ENCODE peak calls at places on chromosome 21, in four cellular contexts. One of them, this sample, is unnamed.

GRCh38 chr21:43699933-43700599 is 18.9 kb upstream of the PDXK start:
- DNase-seq in astrocyte: no peak
- DNase-seq in right lobe of liver: no peak
- DNase-seq in ovary: no peak
- DNase-seq in this sample: no peak

GRCh38 chr21:16241500-16241963 is 511.8 kb downstream of the USP25 start:
- DNase-seq in astrocyte: no peak
- DNase-seq in right lobe of liver: no peak
- DNase-seq in ovary: no peak
- DNase-seq in this sample: no peak

GRCh38 chr21:39079617-39080016 is 103.6 kb downstream of the PSMG1 start:
- DNase-seq in astrocyte: peak; percentile 21
- DNase-seq in right lobe of liver: peak; percentile 87
- DNase-seq in ovary: no peak
- DNase-seq in this sample: peak; percentile 70

GRCh38 chr21:31326478-31327247 is 17.4 kb downstream of the TIAM1 start:
- DNase-seq in astrocyte: peak; percentile 45
- DNase-seq in right lobe of liver: no peak
- DNase-seq in ovary: no peak
- DNase-seq in this sample: no peak

GRCh38 chr21:38714998-38715397 is 90.7 kb upstream of the ETS2 start:
- DNase-seq in astrocyte: peak; percentile 6
- DNase-seq in right lobe of liver: no peak
- DNase-seq in ovary: no peak
- DNase-seq in this sample: no peak

GRCh38 chr21:26027696-26028095 is 142.9 kb downstream of the APP start:
- DNase-seq in astrocyte: no peak
- DNase-seq in right lobe of liver: no peak
- DNase-seq in ovary: no peak
- DNase-seq in this sample: no peak

GRCh38 chr21:36630485-36631206 is 68.3 kb upstream of the SIM2 start:
- DNase-seq in astrocyte: no peak
- DNase-seq in right lobe of liver: no peak
- DNase-seq in ovary: no peak
- DNase-seq in this sample: peak; percentile 26

GRCh38 chr21:24840287-24840686 is 767.0 kb downstream of the MRPL39 start:
- DNase-seq in astrocyte: no peak
- DNase-seq in right lobe of liver: no peak
- DNase-seq in ovary: no peak
- DNase-seq in this sample: no peak

GRCh38 chr21:14675774-14676530 is 129.8 kb upstream of the SAMSN1 start:
- DNase-seq in astrocyte: no peak
- DNase-seq in right lobe of liver: no peak
- DNase-seq in ovary: no peak
- DNase-seq in this sample: no peak

GRCh38 chr21:34702341-34702807 is 33.6 kb downstream of the CLIC6 start:
- DNase-seq in astrocyte: peak; percentile 80
- DNase-seq in right lobe of liver: no peak
- DNase-seq in ovary: no peak
- DNase-seq in this sample: no peak

GRCh38 chr21:44281801-44282200 is 3.9 kb upstream of the AIRE start:
- DNase-seq in astrocyte: no peak
- DNase-seq in right lobe of liver: peak; percentile 36
- DNase-seq in ovary: no peak
- DNase-seq in this sample: no peak

GRCh38 chr21:43767980-43768867 is 7.9 kb downstream of the CSTB start:
- DNase-seq in astrocyte: peak; percentile 87
- DNase-seq in right lobe of liver: no peak
- DNase-seq in ovary: peak; percentile 54
- DNase-seq in this sample: no peak

GRCh38 chr21:18991846-18992245 is 588.3 kb upstream of the TMPRSS15 start:
- DNase-seq in astrocyte: no peak
- DNase-seq in right lobe of liver: no peak
- DNase-seq in ovary: no peak
- DNase-seq in this sample: no peak

GRCh38 chr21:16186742-16187141 is 457.0 kb downstream of the USP25 start:
- DNase-seq in astrocyte: peak; percentile 38
- DNase-seq in right lobe of liver: no peak
- DNase-seq in ovary: no peak
- DNase-seq in this sample: no peak

GRCh38 chr21:39161064-39161463 is 22.2 kb downstream of the PSMG1 start:
- DNase-seq in astrocyte: no peak
- DNase-seq in right lobe of liver: no peak
- DNase-seq in ovary: no peak
- DNase-seq in this sample: no peak

GRCh38 chr21:34726627-34727337 is 58.0 kb downstream of the CLIC6 start:
- DNase-seq in astrocyte: peak; percentile 55
- DNase-seq in right lobe of liver: no peak
- DNase-seq in ovary: no peak
- DNase-seq in this sample: no peak

GRCh38 chr21:34189506-34189905 is 116.1 kb downstream of the MRPS6 start:
- DNase-seq in astrocyte: no peak
- DNase-seq in right lobe of liver: no peak
- DNase-seq in ovary: no peak
- DNase-seq in this sample: no peak

GRCh38 chr21:43864313-43864805 is 664 bp upstream of the AGPAT3 start:
- DNase-seq in astrocyte: no peak
- DNase-seq in right lobe of liver: peak; percentile 74
- DNase-seq in ovary: peak; percentile 33
- DNase-seq in this sample: peak; percentile 53

GRCh38 chr21:18499761-18500376 is 96.3 kb upstream of the TMPRSS15 start:
- DNase-seq in astrocyte: peak; percentile 16
- DNase-seq in right lobe of liver: no peak
- DNase-seq in ovary: no peak
- DNase-seq in this sample: peak; percentile 12

GRCh38 chr21:35953570-35953969 is 106.8 kb downstream of the SETD4 start:
- DNase-seq in astrocyte: peak; percentile 15
- DNase-seq in right lobe of liver: no peak
- DNase-seq in ovary: no peak
- DNase-seq in this sample: no peak

GRCh38 chr21:42163511-42163863 is 55.5 kb upstream of the ABCG1 start:
- DNase-seq in astrocyte: no peak
- DNase-seq in right lobe of liver: no peak
- DNase-seq in ovary: no peak
- DNase-seq in this sample: no peak
- H3K27me3 ChIP-seq in astrocyte: peaks cover 4% of the 10 kb centered on the region
- H3K27me3 ChIP-seq in right lobe of liver: no peaks in the 10 kb centered on the region
- H3K27me3 ChIP-seq in ovary: no peaks in the 10 kb centered on the region
- H3K27me3 ChIP-seq in this sample: peaks cover 9% of the 10 kb centered on the region

GRCh38 chr21:42112857-42113256 is 41.7 kb downstream of the UMODL1 start:
- DNase-seq in astrocyte: peak; percentile 23
- DNase-seq in right lobe of liver: no peak
- DNase-seq in ovary: no peak
- DNase-seq in this sample: no peak

GRCh38 chr21:42114646-42115045 is 43.5 kb downstream of the UMODL1 start:
- DNase-seq in astrocyte: no peak
- DNase-seq in right lobe of liver: peak; percentile 20
- DNase-seq in ovary: no peak
- DNase-seq in this sample: no peak

GRCh38 chr21:42115136-42115683 is 44.1 kb downstream of the UMODL1 start:
- DNase-seq in astrocyte: no peak
- DNase-seq in right lobe of liver: no peak
- DNase-seq in ovary: no peak
- DNase-seq in this sample: no peak

GRCh38 chr21:42112223-42112622 is 41.1 kb downstream of the UMODL1 start:
- DNase-seq in astrocyte: no peak
- DNase-seq in right lobe of liver: no peak
- DNase-seq in ovary: no peak
- DNase-seq in this sample: no peak

GRCh38 chr21:42113926-42114409 is 42.9 kb downstream of the UMODL1 start:
- DNase-seq in astrocyte: no peak
- DNase-seq in right lobe of liver: no peak
- DNase-seq in ovary: no peak
- DNase-seq in this sample: no peak
- TF ChIP-seq CTCF in astrocyte: no peak
- TF ChIP-seq CTCF in right lobe of liver: peak; percentile 44
- TF ChIP-seq CTCF in ovary: no peak
- TF ChIP-seq CTCF in this sample: peak; percentile 16

DNA sequence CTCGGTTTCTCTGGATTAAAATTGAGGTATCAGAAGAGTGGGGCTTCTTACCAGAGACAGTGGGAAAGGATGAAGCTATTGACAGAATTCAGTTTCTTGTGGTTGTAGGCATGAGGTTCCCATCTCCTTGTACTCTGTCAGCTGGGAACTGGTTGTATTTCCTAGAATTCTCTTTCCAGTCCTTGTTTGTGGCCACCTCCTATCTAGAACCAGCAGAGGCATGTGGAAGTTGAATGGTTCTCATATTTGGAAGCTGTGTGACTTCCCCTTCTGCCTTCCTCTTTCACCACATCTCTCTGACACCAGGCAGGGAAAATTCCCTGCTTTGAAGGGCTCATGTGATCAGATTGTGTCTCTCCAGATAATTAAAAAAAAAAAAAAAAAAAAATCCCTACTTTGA is 457.7 kb upstream of the ADAMTS5 start:
- DNase-seq in astrocyte: peak; percentile 9
- DNase-seq in right lobe of liver: no peak
- DNase-seq in ovary: no peak
- DNase-seq in this sample: no peak
- H3K4me3 ChIP-seq in astrocyte: no peak overlapping the region
- H3K4me3 ChIP-seq in right lobe of liver: no peak overlapping the region
- H3K4me3 ChIP-seq in ovary: no peak overlapping the region
- H3K4me3 ChIP-seq in this sample: no peak overlapping the region

GRCh38 chr21:41337515-41337914 is 20.9 kb downstream of the FAM3B start:
- DNase-seq in astrocyte: no peak
- DNase-seq in right lobe of liver: no peak
- DNase-seq in ovary: no peak
- DNase-seq in this sample: no peak
- H3K27me3 ChIP-seq in astrocyte: no peaks in the 10 kb centered on the region
- H3K27me3 ChIP-seq in right lobe of liver: no peaks in the 10 kb centered on the region
- H3K27me3 ChIP-seq in ovary: no peaks in the 10 kb centered on the region
- H3K27me3 ChIP-seq in this sample: peaks cover 24% of the 10 kb centered on the region

DNA sequence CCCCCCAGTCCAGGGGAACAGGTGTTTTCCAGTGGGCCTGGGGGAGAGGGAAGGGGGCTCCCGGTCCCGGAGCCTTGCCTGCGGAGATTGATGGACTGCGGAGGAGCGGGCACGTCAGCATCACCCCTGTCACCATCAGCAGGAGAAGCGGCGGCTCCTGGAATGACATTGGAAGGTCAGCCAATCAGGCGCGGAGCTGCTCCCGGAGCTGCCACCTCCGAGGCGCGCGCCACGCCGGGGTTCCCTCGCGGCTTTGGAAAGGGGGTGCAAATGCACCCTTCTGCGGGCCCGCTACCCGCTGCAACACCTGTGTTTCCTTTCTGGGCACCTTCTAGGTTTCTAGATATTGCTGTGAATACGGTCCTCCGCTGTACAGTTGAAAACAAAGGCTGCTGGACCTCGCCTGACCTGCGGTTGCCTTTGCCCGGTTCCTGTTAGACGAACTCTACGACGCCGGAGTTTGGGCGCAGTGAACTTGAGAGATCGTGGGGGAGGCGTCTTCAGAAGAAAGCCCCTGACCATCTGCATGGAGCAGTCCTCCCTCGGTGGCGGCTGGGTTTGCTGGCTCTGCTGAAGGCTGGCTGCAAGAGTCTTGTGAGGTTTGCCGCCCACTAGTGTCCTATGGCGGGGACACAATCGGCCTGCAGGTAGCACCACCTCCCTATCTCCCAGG is 5.3 kb downstream of the DSCAM start:
- DNase-seq in astrocyte: peak; percentile 20
- DNase-seq in right lobe of liver: peak; percentile 77
- DNase-seq in ovary: no peak
- DNase-seq in this sample: peak; percentile 33
- TF ChIP-seq CTCF in astrocyte: peak; percentile 20
- TF ChIP-seq CTCF in right lobe of liver: peak; percentile 61
- TF ChIP-seq CTCF in ovary: no peak
- TF ChIP-seq CTCF in this sample: peak; percentile 62

GRCh38 chr21:45984584-45985095 is 3.1 kb downstream of the COL6A1 start:
- DNase-seq in astrocyte: no peak
- DNase-seq in right lobe of liver: no peak
- DNase-seq in ovary: no peak
- DNase-seq in this sample: no peak

GRCh38 chr21:45985471-45986315 is 4.1 kb downstream of the COL6A1 start:
- DNase-seq in astrocyte: no peak
- DNase-seq in right lobe of liver: peak; percentile 52
- DNase-seq in ovary: peak; percentile 13
- DNase-seq in this sample: peak; percentile 17

GRCh38 chr21:45982758-45983731 is 1.5 kb downstream of the COL6A1 start:
- DNase-seq in astrocyte: no peak
- DNase-seq in right lobe of liver: peak; percentile 55
- DNase-seq in ovary: peak; percentile 34
- DNase-seq in this sample: peak; percentile 19

GRCh38 chr21:45982256-45982757 is 737 bp downstream of the COL6A1 start:
- DNase-seq in astrocyte: no peak
- DNase-seq in right lobe of liver: no peak
- DNase-seq in ovary: no peak
- DNase-seq in this sample: no peak

DNA sequence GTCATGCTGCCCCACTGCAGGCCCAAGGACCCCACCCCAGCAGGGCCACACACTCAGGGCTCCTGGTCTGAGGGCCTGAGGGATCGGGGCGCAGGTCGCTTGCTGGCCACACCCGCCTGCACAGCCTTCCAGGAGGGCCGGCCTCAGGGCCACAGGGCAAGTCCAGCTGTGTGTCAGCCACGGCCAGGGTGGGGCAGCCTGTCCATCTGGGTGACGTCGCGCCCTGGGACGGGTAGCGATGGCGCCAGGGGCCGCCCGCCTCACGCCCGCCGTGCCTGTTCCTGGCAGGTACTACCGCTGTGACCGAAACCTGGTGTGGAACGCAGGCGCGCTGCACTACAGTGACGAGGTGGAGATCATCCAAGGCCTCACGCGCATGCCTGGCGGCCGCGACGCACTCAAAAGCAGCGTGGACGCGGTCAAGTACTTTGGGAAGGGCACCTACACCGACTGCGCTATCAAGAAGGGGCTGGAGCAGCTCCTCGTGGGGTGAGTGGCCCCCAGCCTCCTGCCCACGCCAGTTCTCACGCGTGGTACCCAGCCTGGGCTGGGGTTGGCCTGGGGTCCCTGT is 2.5 kb downstream of the COL6A1 start:
- DNase-seq in astrocyte: no peak
- DNase-seq in right lobe of liver: peak; percentile 57
- DNase-seq in ovary: peak; percentile 60
- DNase-seq in this sample: peak; percentile 68
- H3K4me3 ChIP-seq in astrocyte: peak overlapping the region; percentile 90
- H3K4me3 ChIP-seq in right lobe of liver: no peak overlapping the region
- H3K4me3 ChIP-seq in ovary: peak overlapping the region; percentile 99
- H3K4me3 ChIP-seq in this sample: peak overlapping the region; percentile 99

DNA sequence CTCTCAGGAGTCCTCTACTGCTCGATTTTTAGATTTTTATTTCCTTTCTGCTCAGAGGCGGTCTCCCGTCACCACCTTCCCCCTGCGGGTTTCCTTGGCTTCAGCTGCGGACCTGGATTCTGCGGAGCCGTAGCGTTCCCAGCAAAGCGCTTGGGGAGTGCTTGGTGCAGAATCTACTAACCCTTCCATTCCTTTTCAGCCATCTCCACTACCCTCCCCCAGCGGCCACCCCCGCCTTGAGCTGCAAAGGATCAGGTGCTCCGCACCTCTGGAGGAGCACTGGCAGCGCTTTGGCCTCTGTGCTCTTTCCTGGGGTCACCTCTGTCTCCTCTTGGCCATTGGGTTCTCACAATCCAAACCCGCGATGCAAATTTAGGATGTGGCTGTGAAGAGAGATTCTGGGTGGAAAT is 3.8 kb downstream of the OLIG2 start:
- DNase-seq in astrocyte: no peak
- DNase-seq in right lobe of liver: no peak
- DNase-seq in ovary: no peak
- DNase-seq in this sample: no peak
- H3K27me3 ChIP-seq in astrocyte: peaks cover 93% of the 10 kb centered on the region
- H3K27me3 ChIP-seq in right lobe of liver: peaks cover 5% of the 10 kb centered on the region
- H3K27me3 ChIP-seq in ovary: peaks cover 3% of the 10 kb centered on the region
- H3K27me3 ChIP-seq in this sample: peaks cover 100% of the 10 kb centered on the region

GRCh38 chr21:46110499-46111192 is 12.7 kb downstream of the COL6A2 start:
- DNase-seq in astrocyte: no peak
- DNase-seq in right lobe of liver: peak; percentile 54
- DNase-seq in ovary: peak; percentile 68
- DNase-seq in this sample: peak; percentile 79
- TF ChIP-seq CTCF in astrocyte: no peak
- TF ChIP-seq CTCF in right lobe of liver: no peak
- TF ChIP-seq CTCF in ovary: no peak
- TF ChIP-seq CTCF in this sample: no peak